ENCODE peak calls at places on chromosomes 6 and 20, in seven cellular contexts. T is Calu3; Z is skeletal muscle cell; K is lower lobe of right lung; Y is activated CD4-positive, alpha-beta T cell treated with anti-CD3 and anti-CD28 coated beads for 24 hours; X is GM03348; R is choroid plexus epithelial cell. N is an unnamed sample.

GRCh38 chr20:36919715-36920333 is 31.7 kb downstream of the SAMHD1 start:
- DNase-seq in T (peak; percentile 64), Z (peak; percentile 10), K (no peak), Y (peak; percentile 36), X (peak; percentile 81), R (peak; percentile 84), N (peak; percentile 30)

GRCh38 chr20:58853466-58853865 is 950 bp downstream of the GNAS start:
- DNase-seq in T (no peak), Z (no peak), K (no peak), Y (no peak), X (no peak), R (no peak), N (no peak)

GRCh38 chr6:66865771-66866170 is 1158.7 kb upstream of the EYS start:
- DNase-seq in T (no peak), Z (no peak), K (no peak), Y (no peak), X (no peak), R (peak; percentile 61), N (peak; percentile 54)

GRCh38 chr20:64041781-64042771 is 6.1 kb downstream of the C20orf204 start:
- DNase-seq in T (no peak), Z (no peak), K (no peak), Y (no peak), X (no peak), R (no peak), N (no peak)

GRCh38 chr6:83439201-83439600 is 8.3 kb upstream of the ME1 start:
- DNase-seq in T (no peak), Z (no peak), K (no peak), Y (no peak), X (no peak), R (no peak), N (no peak)

GRCh38 chr6:148509789-148510581 is 167.3 kb downstream of the SASH1 start:
- DNase-seq in T (no peak), Z (peak; percentile 96), K (peak; percentile 75), Y (no peak), X (peak; percentile 78), R (peak; percentile 97), N (peak; percentile 88)

GRCh38 chr6:20013485-20013884 is 176.3 kb downstream of the ID4 start:
- DNase-seq in T (no peak), Z (no peak), K (no peak), Y (no peak), X (no peak), R (no peak), N (no peak)

GRCh38 chr6:151160869-151161268 is 78.9 kb upstream of the AKAP12 start:
- DNase-seq in T (peak; percentile 55), Z (no peak), K (peak; percentile 66), Y (no peak), X (no peak), R (peak; percentile 80), N (peak; percentile 6)

GRCh38 chr6:118263929-118264486 is 284.1 kb upstream of the PLN start:
- DNase-seq in T (no peak), Z (no peak), K (no peak), Y (no peak), X (peak; percentile 15), R (peak; percentile 52), N (no peak)

GRCh38 chr20:34062651-34063482 is 49.2 kb downstream of the EIF2S2 start:
- DNase-seq in T (no peak), Z (no peak), K (no peak), Y (no peak), X (peak; percentile 56), R (no peak), N (peak; percentile 10)

GRCh38 chr20:46708172-46708860 is 1.1 kb upstream of the SLC2A10 start:
- DNase-seq in T (peak; percentile 44), Z (no peak), K (no peak), Y (no peak), X (no peak), R (no peak), N (no peak)

GRCh38 chr6:157148391-157149323 is 174.7 kb downstream of the TMEM242 start:
- DNase-seq in T (no peak), Z (peak; percentile 91), K (no peak), Y (no peak), X (peak; percentile 91), R (peak; percentile 97), N (peak; percentile 96)

GRCh38 chr6:44002591-44003344 is 124.5 kb downstream of the MRPL14 start:
- DNase-seq in T (peak; percentile 97), Z (no peak), K (peak; percentile 73), Y (peak; percentile 31), X (peak; percentile 66), R (peak; percentile 48), N (no peak)

GRCh38 chr20:1876975-1877603 is 18.1 kb upstream of the SIRPA start:
- DNase-seq in T (no peak), Z (no peak), K (no peak), Y (no peak), X (peak; percentile 85), R (peak; percentile 27), N (no peak)

GRCh38 chr6:121835662-121836061 is 400.2 kb downstream of the GJA1 start:
- DNase-seq in T (no peak), Z (no peak), K (no peak), Y (no peak), X (no peak), R (peak; percentile 52), N (no peak)

GRCh38 chr20:46746972-46747371 is 37.5 kb downstream of the SLC2A10 start:
- DNase-seq in T (peak; percentile 70), Z (no peak), K (no peak), Y (no peak), X (peak; percentile 68), R (no peak), N (no peak)

GRCh38 chr20:41340327-41341055 is at the start of gene LPIN3:
- DNase-seq in T (peak; percentile 96), Z (no peak), K (peak; percentile 90), Y (peak; percentile 36), X (peak; percentile 97), R (peak; percentile 86), N (no peak)

GRCh38 chr6:126268087-126268486 is 71.8 kb upstream of the CENPW start:
- DNase-seq in T (no peak), Z (no peak), K (no peak), Y (no peak), X (no peak), R (peak; percentile 23), N (no peak)

GRCh38 chr6:118869350-118869749 is 24.6 kb upstream of the ASF1A start:
- DNase-seq in T (no peak), Z (no peak), K (no peak), Y (no peak), X (peak; percentile 23), R (peak; percentile 47), N (no peak)

GRCh38 chr6:108452725-108453195 is 108.0 kb upstream of the FOXO3 start:
- DNase-seq in T (no peak), Z (peak; percentile 97), K (no peak), Y (no peak), X (peak; percentile 24), R (peak; percentile 96), N (peak; percentile 63)

GRCh38 chr6:157853018-157853805 is 30.2 kb downstream of the SNX9 start:
- DNase-seq in T (no peak), Z (no peak), K (no peak), Y (no peak), X (no peak), R (no peak), N (no peak)

GRCh38 chr20:46682063-46682821 is 7.0 kb downstream of the TP53RK start:
- DNase-seq in T (no peak), Z (no peak), K (no peak), Y (no peak), X (no peak), R (no peak), N (no peak)

GRCh38 chr20:39105551-39105950 is 143.4 kb downstream of the DHX35 start:
- DNase-seq in T (peak; percentile 43), Z (no peak), K (no peak), Y (no peak), X (no peak), R (no peak), N (no peak)